ENCODE peak calls at places on chromosomes 4 and X, in five cellular contexts. P is H9, S is nephron progenitor cell, U is glutamatergic neuron, K is thyroid gland. X is an unnamed sample.
A peak's percentile ranks its signal among the peaks of the same experiment; 100 is the strongest.

GRCh38 chr4:119084503-119084902 is 51.1 kb upstream of the MYOZ2 start:
- DNase-seq in P (no peak), S (no peak), U (no peak), K (no peak), X (no peak)

GRCh38 chr4:31291238-31291637 is 571.1 kb downstream of the PCDH7 start:
- DNase-seq in P (no peak), S (no peak), U (no peak), K (no peak), X (no peak)

GRCh38 chr4:44760142-44760898 is 34.0 kb upstream of the GNPDA2 start:
- DNase-seq in P (no peak), S (peak; percentile 12), U (no peak), K (no peak), X (peak; percentile 9)

GRCh38 chr4:189046642-189047041 is 894.0 kb upstream of the FRG1 start:
- DNase-seq in P (peak; percentile 74), S (no peak), U (no peak), K (no peak), X (no peak)

GRCh38 chrX:9878141-9878875 is 88.8 kb upstream of the CLDN34 start:
- DNase-seq in P (no peak), S (no peak), U (no peak), K (no peak), X (no peak)

GRCh38 chr4:82913305-82913704 is 12.8 kb downstream of the THAP9 start:
- DNase-seq in P (no peak), S (no peak), U (no peak), K (no peak), X (no peak)

GRCh38 chr4:156169011-156169410 is 215.3 kb upstream of the CTSO start:
- DNase-seq in P (peak; percentile 40), S (peak; percentile 31), U (no peak), K (no peak), X (peak; percentile 14)

GRCh38 chr4:24174622-24175021 is 284.8 kb upstream of the PPARGC1A start:
- DNase-seq in P (no peak), S (no peak), U (no peak), K (no peak), X (no peak)

GRCh38 chr4:133483600-133484246 is 334.6 kb downstream of the PCDH10 start:
- DNase-seq in P (no peak), S (peak; percentile 3), U (no peak), K (no peak), X (peak; percentile 4)
- TF ChIP-seq CTCF in P (peak; percentile 72), S (peak; percentile 58), U (peak; percentile 13), K (peak; percentile 21), X (no peak)

DNA sequence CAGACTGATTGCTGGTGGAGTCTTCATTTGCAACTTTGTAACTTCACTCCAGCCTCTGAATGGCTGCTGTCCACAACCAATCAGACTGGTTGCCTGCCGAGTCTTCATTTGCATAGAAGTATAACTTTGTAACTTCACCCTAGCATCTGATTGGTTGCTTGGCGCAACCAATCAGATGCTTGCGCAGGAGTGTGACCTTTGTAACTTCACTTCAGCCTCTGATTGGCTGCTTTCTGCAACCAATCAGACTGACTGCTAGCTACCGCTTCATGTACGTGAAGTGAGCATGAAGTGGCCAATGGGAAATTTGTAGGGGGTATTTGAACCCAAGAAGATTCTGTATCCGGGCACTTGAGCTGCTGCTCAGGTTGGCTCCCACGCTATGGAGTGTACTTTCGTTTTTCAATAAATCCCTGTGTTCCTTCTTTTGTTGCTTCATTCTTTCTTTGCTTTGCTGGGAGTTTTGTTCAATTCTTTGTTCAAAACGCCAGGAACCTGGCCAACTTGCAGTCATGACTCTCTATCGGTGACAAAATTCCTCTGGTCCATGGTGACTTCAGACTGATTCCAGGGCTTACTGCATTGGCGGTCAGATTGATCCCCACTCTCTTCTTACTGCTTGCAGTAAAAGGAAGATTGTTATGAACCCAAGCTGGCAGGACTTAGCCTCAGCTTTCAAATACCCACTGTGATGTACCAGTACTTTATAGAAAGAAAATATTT is 46.4 kb upstream of the FGG start:
- DNase-seq in P (no peak), S (no peak), U (no peak), K (no peak), X (no peak)
- TF ChIP-seq CTCF in P (no peak), S (no peak), U (no peak), K (no peak), X (no peak)

GRCh38 chrX:115894087-115894486 is 276.5 kb upstream of the AGTR2 start:
- DNase-seq in P (peak; percentile 31), S (no peak), U (no peak), K (peak; percentile 7), X (no peak)

GRCh38 chrX:115892056-115892708 is 278.4 kb upstream of the AGTR2 start:
- DNase-seq in P (no peak), S (no peak), U (no peak), K (peak; percentile 13), X (no peak)

GRCh38 chrX:115896362-115896761 is 274.2 kb upstream of the AGTR2 start:
- DNase-seq in P (no peak), S (no peak), U (no peak), K (no peak), X (no peak)

GRCh38 chrX:115895678-115896329 is 274.7 kb upstream of the AGTR2 start:
- DNase-seq in P (peak; percentile 30), S (no peak), U (no peak), K (no peak), X (no peak)

DNA sequence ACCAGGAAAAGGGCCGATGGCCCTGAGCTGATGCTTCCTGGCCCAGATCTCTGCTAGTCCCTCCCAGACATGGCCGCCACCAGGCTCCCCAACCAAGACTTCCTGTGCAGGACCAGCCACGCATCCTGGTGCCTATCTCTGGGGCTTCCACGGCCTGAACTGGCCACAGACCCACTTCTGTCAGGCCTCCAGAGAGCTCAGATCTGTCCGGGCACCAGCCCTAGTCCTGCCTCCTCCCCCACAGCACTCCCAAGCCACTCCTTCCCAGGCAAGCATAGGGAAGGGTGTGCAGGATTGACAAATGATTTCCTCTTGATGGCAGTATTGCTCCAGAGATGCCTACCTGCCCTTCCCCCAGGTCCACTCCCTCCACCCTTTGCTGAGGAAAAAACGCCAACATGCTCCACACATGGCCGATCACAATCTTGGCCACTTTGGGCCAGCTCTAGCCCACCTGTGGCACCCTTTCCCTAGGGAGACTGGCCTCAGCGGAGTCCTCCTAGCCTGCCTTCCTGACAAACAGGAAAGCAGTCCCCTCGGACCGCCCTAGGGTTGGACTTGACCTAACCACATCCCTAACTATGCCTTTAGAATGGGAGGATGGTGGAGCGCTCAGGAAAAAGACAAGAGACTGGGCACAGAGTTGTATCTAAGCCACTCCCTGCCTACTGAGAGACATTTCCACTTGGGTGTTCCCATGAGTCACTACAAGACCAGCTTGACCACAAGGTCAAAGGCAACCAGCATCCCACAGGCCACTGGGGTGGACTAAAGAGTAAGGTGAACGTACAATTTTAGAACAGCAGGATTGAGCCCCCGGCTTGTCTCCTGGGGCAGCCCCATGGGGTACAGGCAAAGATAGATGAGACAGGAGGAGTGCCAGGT is 277.5 kb upstream of the AGTR2 start:
- DNase-seq in P (peak; percentile 68), S (no peak), U (peak; percentile 20), K (peak; percentile 61), X (no peak)
- TF ChIP-seq CTCF in P (peak; percentile 55), S (no peak), U (no peak), K (peak; percentile 85), X (no peak)

GRCh38 chr4:5924466-5925125 is 31.7 kb upstream of the CRMP1 start:
- DNase-seq in P (peak; percentile 14), S (no peak), U (no peak), K (no peak), X (no peak)
- TF ChIP-seq CTCF in P (no peak), S (no peak), U (no peak), K (no peak), X (no peak)

DNA sequence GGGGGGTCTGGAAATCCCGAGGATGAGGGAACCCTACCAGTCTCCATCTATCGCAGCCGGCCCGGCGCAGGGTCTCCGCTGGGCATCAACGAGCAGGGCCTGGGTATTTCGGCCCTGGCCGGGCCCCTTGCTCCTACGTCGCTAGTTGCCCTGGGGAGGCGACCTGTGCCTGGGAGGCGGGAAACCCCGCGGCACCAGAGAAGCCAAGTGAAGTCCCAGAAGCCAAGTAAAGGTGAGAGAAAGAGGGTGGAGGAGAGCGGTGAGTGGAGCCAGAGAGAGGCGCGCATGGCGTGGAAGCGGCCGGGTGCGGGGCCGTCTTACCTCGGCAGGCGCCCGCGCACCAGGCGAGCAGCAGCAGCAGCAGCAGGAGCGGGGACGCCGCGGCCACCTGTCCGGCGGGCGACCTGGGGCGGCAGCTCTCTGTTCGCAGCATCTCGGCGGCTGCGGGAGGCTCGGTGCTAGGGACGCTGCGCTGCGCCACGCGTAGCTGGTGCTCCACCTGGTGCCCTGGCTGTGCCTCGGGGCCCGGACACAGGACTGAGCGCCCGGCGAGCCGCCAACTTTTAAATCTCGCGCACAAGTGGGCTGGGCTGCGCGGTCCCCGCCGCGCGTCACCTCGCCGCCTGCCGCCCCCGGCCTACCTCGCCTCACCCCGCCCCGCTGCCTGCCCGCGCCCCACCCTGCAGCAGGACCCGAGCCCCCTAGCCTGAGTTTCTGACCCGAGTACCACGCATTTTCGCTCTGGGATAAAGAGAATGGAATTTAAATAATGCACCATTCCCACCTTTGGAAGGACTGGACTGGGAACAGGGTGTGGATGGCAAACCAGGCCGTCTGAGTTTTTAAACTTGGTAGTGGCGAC is at the start of gene NMU:
- DNase-seq in P (peak; percentile 65), S (peak; percentile 72), U (peak; percentile 65), K (peak; percentile 69), X (peak; percentile 60)
- TF ChIP-seq CTCF in P (peak; percentile 35), S (no peak), U (no peak), K (no peak), X (no peak)

GRCh38 chr4:133151681-133152329 is 2.7 kb downstream of the PCDH10 start:
- DNase-seq in P (peak; percentile 73), S (peak; percentile 70), U (peak; percentile 81), K (no peak), X (no peak)
- TF ChIP-seq CTCF in P (peak; percentile 61), S (peak; percentile 41), U (peak; percentile 60), K (no peak), X (no peak)

GRCh38 chr4:75745192-75745591 is 20.8 kb downstream of the USO1 start:
- DNase-seq in P (no peak), S (no peak), U (no peak), K (no peak), X (no peak)
- TF ChIP-seq CTCF in P (no peak), S (no peak), U (no peak), K (no peak), X (no peak)

GRCh38 chr4:4317496-4318232 is 27.6 kb downstream of the ZBTB49 start:
- DNase-seq in P (no peak), S (no peak), U (no peak), K (no peak), X (no peak)
- TF ChIP-seq CTCF in P (no peak), S (no peak), U (no peak), K (no peak), X (no peak)

X was measured in Calu3.